ENCODE peak calls at places on chromosomes 2 and 18, in ten cellular contexts. H is sigmoid colon, C is A549, P is immature natural killer cell, V is fibroblast of the aortic adventitia, W is right lobe of liver, I is right atrium auricular region, K is T-helper 1 cell, F is MCF 10A, N is lower leg skin. Y is an unnamed sample.

GRCh38 chr2:192194866-192195547 is at the start of gene TMEFF2:
- DNase-seq in W (peak; percentile 58), F (peak; percentile 45), V (peak; percentile 82), I (peak; percentile 77), C (peak; percentile 95), H (peak; percentile 74), P (peak; percentile 9), K (no peak), N (peak; percentile 88), Y (peak; percentile 64)

GRCh38 chr2:196967126-196967525 is 40.6 kb upstream of the PGAP1 start:
- DNase-seq in W (no peak), V (peak; percentile 56), C (no peak), I (no peak), N (peak; percentile 36), F (no peak), K (no peak), H (no peak), P (no peak), Y (no peak)

GRCh38 chr2:231672617-231673347 is 35.5 kb upstream of the PTMA start:
- DNase-seq in N (no peak), H (peak; percentile 80), W (no peak), K (no peak), I (no peak), P (no peak), V (no peak), F (peak; percentile 53), C (peak; percentile 67), Y (no peak)

GRCh38 chr18:54251606-54252400 is 17.5 kb upstream of the POLI start:
- DNase-seq in N (no peak), P (no peak), H (no peak), F (no peak), W (no peak), C (no peak), I (no peak), K (no peak), V (peak; percentile 7), Y (no peak)

GRCh38 chr18:3526421-3527354 is 76.7 kb downstream of the TGIF1 start:
- DNase-seq in I (no peak), C (no peak), H (no peak), F (no peak), V (no peak), N (peak; percentile 56), P (no peak), K (no peak), W (no peak), Y (no peak)

GRCh38 chr2:100919316-100919715 is 82.8 kb upstream of the RPL31 start:
- DNase-seq in C (no peak), N (no peak), P (no peak), H (no peak), K (no peak), I (no peak), F (no peak), V (no peak), W (no peak), Y (no peak)

GRCh38 chr2:62705859-62706720 is 577 bp downstream of the EHBP1 start:
- DNase-seq in N (peak; percentile 92), K (no peak), C (peak; percentile 73), P (no peak), F (peak; percentile 65), V (peak; percentile 56), W (peak; percentile 85), H (peak; percentile 89), I (peak; percentile 74), Y (no peak)

GRCh38 chr2:159035790-159036411 is 67.5 kb downstream of the TANC1 start:
- DNase-seq in W (no peak), P (peak; percentile 3), I (no peak), H (no peak), C (peak; percentile 10), N (no peak), V (peak; percentile 26), K (no peak), F (peak; percentile 73), Y (peak; percentile 80)

GRCh38 chr18:13629841-13630747 is 96.3 kb downstream of the FAM210A start:
- DNase-seq in N (peak; percentile 84), P (peak; percentile 31), H (peak; percentile 80), W (no peak), K (no peak), V (peak; percentile 61), C (peak; percentile 61), F (peak; percentile 63), I (no peak), Y (peak; percentile 50)

GRCh38 chr18:13294309-13294708 is 75.7 kb downstream of the LDLRAD4 start:
- DNase-seq in C (no peak), F (no peak), N (peak; percentile 60), V (no peak), H (no peak), I (no peak), P (no peak), W (no peak), K (no peak), Y (no peak)

GRCh38 chr2:217941339-217941738 is 61.5 kb downstream of the TNS1 start:
- DNase-seq in F (no peak), K (no peak), H (no peak), N (no peak), W (no peak), P (no peak), I (no peak), C (no peak), V (no peak), Y (no peak)

GRCh38 chr2:45938649-45939511 is 287.4 kb downstream of the PRKCE start:
- DNase-seq in K (no peak), I (peak; percentile 79), P (no peak), V (peak; percentile 97), C (peak; percentile 91), F (peak; percentile 98), N (peak; percentile 91), W (peak; percentile 79), H (peak; percentile 92), Y (no peak)

GRCh38 chr2:170711774-170712652 is 3.1 kb upstream of the SP5 start:
- DNase-seq in C (no peak), N (peak; percentile 82), V (no peak), F (no peak), I (no peak), K (no peak), P (no peak), H (no peak), W (peak; percentile 61), Y (no peak)

Y was measured in iPS DF 19.7.